ENCODE peak calls at places on chromosomes 5 and 9, in four cellular contexts. N is HEK293T, G is NCI-H2081, R is SW480. K is an unnamed sample.

GRCh38 chr9:109118802-109119438 is 827 bp downstream of the TMEM245 start:
- DNase-seq in G (no peak), R (peak), N (no peak), K (no peak)

GRCh38 chr9:119289740-119290139 is 79.5 kb downstream of the BRINP1 start:
- DNase-seq in G (peak), N (peak), R (peak), K (peak)

GRCh38 chr9:133529457-133529856 is 4.7 kb upstream of the MYMK start:
- DNase-seq in N (no peak), G (no peak), R (peak), K (no peak)

GRCh38 chr5:139461698-139462097 is 845 bp downstream of the ECSCR start:
- DNase-seq in G (no peak), N (no peak), R (no peak), K (no peak)

GRCh38 chr9:9275656-9276055 is 1337.1 kb downstream of the PTPRD start:
- DNase-seq in R (no peak), G (no peak), N (no peak), K (peak)

GRCh38 chr5:113524927-113525326 is 11.4 kb downstream of the YTHDC2 start:
- DNase-seq in N (no peak), G (no peak), R (no peak), K (no peak)

GRCh38 chr5:14580037-14581034 is 1.3 kb upstream of the OTULINL start:
- DNase-seq in R (no peak), N (no peak), G (peak), K (peak)

GRCh38 chr9:117232266-117232665 is 182.6 kb downstream of the ASTN2 start:
- DNase-seq in R (no peak), G (no peak), N (no peak), K (no peak)

GRCh38 chr9:115466784-115467183 is 348.8 kb upstream of the TNC start:
- DNase-seq in N (no peak), G (no peak), R (no peak), K (no peak)

GRCh38 chr9:70921126-70921525 is 200.3 kb downstream of the TRPM3 start:
- DNase-seq in R (no peak), N (no peak), G (no peak), K (no peak)

GRCh38 chr9:127963359-127964064 is 17.3 kb downstream of the EEIG1 start:
- DNase-seq in N (no peak), R (no peak), G (peak), K (no peak)

GRCh38 chr9:77751341-77752091 is 103.4 kb upstream of the GNA14 start:
- DNase-seq in G (peak), N (peak), R (peak), K (peak)

GRCh38 chr5:147098233-147098790 is 136.5 kb upstream of the STK32A start:
- DNase-seq in R (peak), G (no peak), N (peak), K (peak)

GRCh38 chr9:129482521-129483466 is 138.1 kb downstream of the C9orf50 start:
- DNase-seq in N (peak), G (peak), R (peak), K (peak)

GRCh38 chr5:125415126-125415525 is 668.7 kb upstream of the ZNF608 start:
- DNase-seq in R (no peak), N (no peak), G (no peak), K (no peak)

GRCh38 chr9:9560382-9561035 is 1052.3 kb downstream of the PTPRD start:
- DNase-seq in N (no peak), R (no peak), G (no peak), K (no peak)

GRCh38 chr9:125594211-125594610 is 112.8 kb downstream of the MAPKAP1 start:
- DNase-seq in G (no peak), R (no peak), N (no peak), K (no peak)

GRCh38 chr5:88676637-88677481 is 206.1 kb downstream of the MEF2C start:
- DNase-seq in G (no peak), N (no peak), R (no peak), K (peak)

GRCh38 chr9:127664678-127665507 is 41.9 kb upstream of the CFAP157 start:
- DNase-seq in R (no peak), N (no peak), G (no peak), K (no peak)

GRCh38 chr9:2159521-2160417 is 144.6 kb downstream of the SMARCA2 start:
- DNase-seq in R (no peak), N (no peak), G (no peak), K (peak)

GRCh38 chr5:73727470-73727869 is 101.5 kb downstream of the ARHGEF28 start:
- DNase-seq in N (no peak), R (no peak), G (no peak), K (no peak)

GRCh38 chr5:159099049-159099760 is 511 bp downstream of the EBF1 start:
- DNase-seq in G (peak), N (peak), R (peak), K (peak)

GRCh38 chr5:389891-390290 is 53.1 kb upstream of the EXOC3 start:
- DNase-seq in R (no peak), N (no peak), G (no peak), K (no peak)

GRCh38 chr5:126271141-126271540 is 152.1 kb upstream of the GRAMD2B start:
- DNase-seq in G (no peak), N (no peak), R (no peak), K (no peak)

GRCh38 chr5:61048534-61048933 is 103.5 kb downstream of the NDUFAF2 start:
- DNase-seq in R (no peak), N (no peak), G (no peak), K (no peak)